ENCODE peak calls at places on chromosomes 1 and 21, in four cellular contexts. R, S, J and B are unnamed samples.

GRCh38 chr1:67213164-67213563 is 46.9 kb downstream of the IL23R start:
- DNase-seq in R (peak), S (no peak), J (peak), B (peak)

GRCh38 chr1:31782766-31783410 is 18.7 kb upstream of the ADGRB2 start:
- DNase-seq in R (no peak), S (no peak), J (no peak), B (no peak)

GRCh38 chr1:2111674-2112035 is 61.4 kb downstream of the PRKCZ start:
- DNase-seq in R (no peak), S (no peak), J (no peak), B (no peak)

GRCh38 chr1:105337427-105337826 is 1587.7 kb downstream of the AMY1C start:
- DNase-seq in R (no peak), S (no peak), J (no peak), B (no peak)

GRCh38 chr1:21941370-21941769 is 4.3 kb upstream of the HSPG2 start:
- DNase-seq in R (no peak), S (no peak), J (no peak), B (no peak)

GRCh38 chr1:156926175-156926574 is 5.7 kb downstream of the LRRC71 start:
- DNase-seq in R (no peak), S (no peak), J (peak), B (peak)

GRCh38 chr1:160653620-160654016 is 6.8 kb upstream of the SLAMF1 start:
- DNase-seq in R (no peak), S (no peak), J (no peak), B (no peak)

GRCh38 chr1:112558634-112559033 is 49.9 kb downstream of the WNT2B start:
- DNase-seq in R (no peak), S (no peak), J (no peak), B (no peak)

GRCh38 chr1:158445371-158445770 is 16.3 kb upstream of the OR10K1 start:
- DNase-seq in R (no peak), S (no peak), J (no peak), B (no peak)

GRCh38 chr1:17561561-17561985 is 22.1 kb downstream of the ARHGEF10L start:
- DNase-seq in R (no peak), S (no peak), J (peak), B (no peak)

GRCh38 chr1:30919025-30919881 is 10.7 kb upstream of the SDC3 start:
- DNase-seq in R (no peak), S (no peak), J (peak), B (peak)

GRCh38 chr1:87113313-87113712 is 198.9 kb downstream of the HS2ST1 start:
- DNase-seq in R (no peak), S (no peak), J (peak), B (no peak)

GRCh38 chr21:33642896-33643657 is 776 bp downstream of the ITSN1 start:
- DNase-seq in R (peak), S (peak), J (peak), B (peak)